ENCODE peak calls at places on chromosomes 11 and 22, in seven cellular contexts. X is spleen, Z is PC-3, B is astrocyte of the cerebellum, O is brain microvascular endothelial cell, S is kidney epithelial cell, R is NB4. I is an unnamed sample.
A peak's percentile ranks its signal among the peaks of the same experiment; 100 is the strongest.

GRCh38 chr11:2653930-2654739 is 45.7 kb downstream of the KCNQ1OT1 start:
- DNase-seq in X (peak; percentile 47), Z (no peak), B (no peak), O (no peak), S (no peak), R (no peak), I (no peak)

GRCh38 chr11:115656684-115657083 is 152.5 kb upstream of the CADM1 start:
- DNase-seq in X (no peak), Z (no peak), B (no peak), O (no peak), S (no peak), R (no peak), I (peak; percentile 92)

GRCh38 chr22:42074153-42074750 is at the start of gene PHETA2:
- DNase-seq in X (peak; percentile 87), Z (no peak), B (no peak), O (no peak), S (no peak), R (no peak), I (no peak)

GRCh38 chr11:128299132-128299726 is 288.1 kb downstream of the ETS1 start:
- DNase-seq in X (no peak), Z (no peak), B (no peak), O (peak; percentile 40), S (peak; percentile 39), R (no peak), I (no peak)

GRCh38 chr11:64500176-64501013 is 90.6 kb upstream of the SLC22A12 start:
- DNase-seq in X (no peak), Z (no peak), B (no peak), O (no peak), S (no peak), R (peak; percentile 97), I (no peak)

GRCh38 chr11:32960553-32961164 is 55.0 kb upstream of the DEPDC7 start:
- DNase-seq in X (no peak), Z (peak; percentile 69), B (peak; percentile 50), O (no peak), S (peak; percentile 10), R (peak; percentile 62), I (no peak)

GRCh38 chr22:37303821-37304274 is 21.5 kb downstream of the CYTH4 start:
- DNase-seq in X (no peak), Z (peak; percentile 87), B (peak; percentile 38), O (peak; percentile 91), S (peak; percentile 84), R (peak; percentile 94), I (no peak)

GRCh38 chr11:47295385-47295784 is 25.5 kb downstream of the MADD start:
- DNase-seq in X (no peak), Z (no peak), B (no peak), O (no peak), S (no peak), R (no peak), I (no peak)

GRCh38 chr22:36296690-36297089 is 43.8 kb downstream of the APOL1 start:
- DNase-seq in X (peak; percentile 64), Z (no peak), B (no peak), O (no peak), S (no peak), R (no peak), I (no peak)

GRCh38 chr11:65651589-65652510 is 10.9 kb downstream of the RELA start:
- DNase-seq in X (peak; percentile 88), Z (peak; percentile 85), B (no peak), O (no peak), S (no peak), R (peak; percentile 15), I (no peak)

GRCh38 chr11:118679483-118679882 is at the start of gene TREH:
- DNase-seq in X (peak; percentile 57), Z (no peak), B (no peak), O (no peak), S (no peak), R (no peak), I (no peak)

GRCh38 chr11:61833478-61833877 is 5.4 kb downstream of the FADS2 start:
- DNase-seq in X (peak; percentile 62), Z (no peak), B (no peak), O (no peak), S (no peak), R (no peak), I (no peak)

GRCh38 chr11:119701591-119702260 is 27.3 kb downstream of the NECTIN1 start:
- DNase-seq in X (no peak), Z (peak; percentile 39), B (no peak), O (no peak), S (no peak), R (no peak), I (no peak)

GRCh38 chr22:35634015-35634414 is 14.2 kb upstream of the APOL6 start:
- DNase-seq in X (no peak), Z (no peak), B (no peak), O (no peak), S (no peak), R (peak; percentile 40), I (no peak)

GRCh38 chr11:100980156-100980555 is 149.5 kb downstream of the PGR start:
- DNase-seq in X (no peak), Z (peak; percentile 56), B (peak; percentile 5), O (no peak), S (no peak), R (peak; percentile 5), I (peak; percentile 9)
- TF ChIP-seq CTCF in X (no peak), Z (peak; percentile 75), B (peak; percentile 55), O (peak; percentile 52), S (peak; percentile 35), R (peak; percentile 11), I (peak; percentile 59)

GRCh38 chr22:31969789-31970489 is 25.6 kb downstream of the YWHAH start:
- DNase-seq in X (peak; percentile 84), Z (peak; percentile 78), B (peak; percentile 44), O (peak; percentile 49), S (peak; percentile 50), R (peak; percentile 66), I (no peak)
- H3K4me3 ChIP-seq in X (peak overlapping the region; percentile 41), Z (peak overlapping the region; percentile 69), B (peak overlapping the region; percentile 46), O (peak overlapping the region; percentile 49), S (peak overlapping the region; percentile 44), R (no peak overlapping the region), I (peak overlapping the region; percentile 54)

DNA sequence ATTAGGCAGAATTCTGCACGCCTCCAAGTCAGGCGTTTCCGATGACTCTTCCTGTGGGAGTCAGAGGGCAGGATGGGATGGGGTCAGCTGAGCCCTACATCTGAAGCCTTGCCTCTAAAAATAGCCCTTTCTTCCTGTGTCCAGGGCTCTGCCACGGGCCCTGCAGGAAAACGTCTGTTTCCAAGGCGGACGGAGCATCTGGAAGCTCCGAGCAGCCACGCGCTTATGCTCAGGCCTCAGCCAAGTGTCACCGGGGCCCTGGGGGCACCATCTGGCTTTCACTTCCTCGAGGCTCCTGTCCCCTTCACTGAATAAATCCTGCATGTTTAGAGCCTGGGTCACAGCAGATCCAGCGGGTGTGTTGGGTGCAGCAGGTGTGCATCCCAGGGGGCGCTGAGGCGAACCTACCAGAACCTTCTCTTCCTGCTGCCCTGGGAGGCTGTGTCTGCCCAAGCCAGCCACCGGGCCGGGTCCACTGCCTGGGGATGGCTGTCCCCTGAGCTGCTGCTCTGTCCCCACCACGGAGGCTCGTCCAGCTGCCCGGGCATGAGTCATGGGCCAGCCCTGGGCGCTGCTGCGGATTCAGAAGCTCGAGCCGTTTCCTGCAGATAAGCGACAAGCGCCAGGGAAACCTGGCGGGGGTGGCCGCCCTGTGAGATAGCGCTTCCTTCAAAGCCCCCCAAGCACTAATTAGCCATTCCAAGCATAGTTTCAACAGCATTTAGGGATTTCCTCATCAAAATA is 32.0 kb upstream of the LINC01488 start:
- DNase-seq in X (peak; percentile 88), Z (no peak), B (no peak), O (peak; percentile 59), S (no peak), R (peak; percentile 88), I (no peak)
- TF ChIP-seq CTCF in X (no peak), Z (no peak), B (no peak), O (peak; percentile 35), S (no peak), R (no peak), I (peak; percentile 3)

DNA sequence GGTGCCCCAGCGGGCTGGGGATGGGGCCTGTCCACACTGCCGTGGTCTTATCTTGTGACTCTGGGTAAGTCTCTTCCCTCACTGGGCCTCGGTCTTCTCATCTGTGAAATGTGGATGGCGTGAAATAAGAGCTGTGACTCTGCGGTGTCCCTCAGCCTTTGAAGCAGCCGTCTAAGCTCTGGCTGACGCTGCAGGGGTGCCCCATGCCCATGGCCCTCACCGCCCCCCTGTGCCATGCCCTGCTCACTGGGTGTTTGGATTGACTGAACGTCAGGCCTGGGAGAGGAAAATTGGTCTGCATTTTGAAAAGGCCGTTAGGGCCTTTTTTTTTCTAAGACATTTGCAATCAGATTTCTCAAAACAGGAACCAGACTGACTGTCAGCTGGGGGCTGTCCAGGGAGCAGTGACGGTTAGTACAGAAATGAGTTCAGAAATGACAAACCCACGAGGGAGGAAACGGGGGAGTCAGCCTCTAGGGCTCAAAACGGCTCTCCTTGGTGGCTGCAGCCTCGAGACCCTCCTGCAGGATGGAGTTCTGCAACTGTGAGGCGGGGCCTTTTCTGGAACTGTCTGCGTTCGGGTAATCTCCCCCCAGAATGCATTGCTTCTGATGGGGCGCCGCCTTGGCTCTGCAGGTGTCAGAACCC is 1.9 kb downstream of the GRK2 start:
- DNase-seq in X (peak; percentile 87), Z (no peak), B (no peak), O (no peak), S (no peak), R (peak; percentile 99), I (no peak)
- H3K4me3 ChIP-seq in X (peak overlapping the region; percentile 100), Z (peak overlapping the region; percentile 74), B (peak overlapping the region; percentile 78), O (no peak overlapping the region), S (no peak overlapping the region), R (peak overlapping the region; percentile 89), I (peak overlapping the region; percentile 92)